ENCODE peak calls at places on chromosomes 5 and 9, in four cellular contexts. M is IMR-90, Y is A549, U is HepG2. O is an unnamed sample.

GRCh38 chr5:56102885-56103284 is 108.1 kb upstream of the IL6ST start:
- DNase-seq in U (no peak), M (peak), Y (no peak), O (no peak)

GRCh38 chr5:65612298-65612907 is 11.7 kb downstream of the TRIM23 start:
- DNase-seq in Y (no peak), M (no peak), U (no peak), O (no peak)

GRCh38 chr9:107351382-107352045 is 68.4 kb downstream of the RAD23B start:
- DNase-seq in U (no peak), Y (no peak), M (no peak), O (no peak)

GRCh38 chr5:10451137-10451824 is 9.6 kb downstream of the ROPN1L start:
- DNase-seq in U (no peak), Y (no peak), M (no peak), O (no peak)

GRCh38 chr5:39520232-39520572 is 95.4 kb upstream of the DAB2 start:
- DNase-seq in M (peak), Y (peak), U (no peak), O (no peak)

GRCh38 chr5:5341531-5342292 is 80.8 kb upstream of the ICE1 start:
- DNase-seq in M (no peak), U (no peak), Y (no peak), O (no peak)

GRCh38 chr5:59766394-59766793 is 127.1 kb downstream of the PDE4D start:
- DNase-seq in M (no peak), Y (peak), U (no peak), O (no peak)

GRCh38 chr5:7638456-7638855 is 212.5 kb downstream of the CFAP90 start:
- DNase-seq in M (no peak), U (no peak), Y (no peak), O (no peak)

GRCh38 chr5:134592141-134592746 is 40.4 kb downstream of the SAR1B start:
- DNase-seq in Y (no peak), U (no peak), M (peak), O (no peak)

GRCh38 chr9:111674319-111674718 is 12.9 kb downstream of the GNG10 start:
- DNase-seq in M (no peak), Y (no peak), U (no peak), O (no peak)

GRCh38 chr5:58383459-58383858 is 76.4 kb downstream of the PLK2 start:
- DNase-seq in M (no peak), Y (no peak), U (no peak), O (no peak)

GRCh38 chr5:143979044-143979690 is 167.2 kb downstream of the HMHB1 start:
- DNase-seq in M (no peak), U (no peak), Y (no peak), O (no peak)

GRCh38 chr5:150394912-150395689 is 17.6 kb downstream of the CD74 start:
- DNase-seq in U (no peak), Y (no peak), M (no peak), O (no peak)

GRCh38 chr5:120535900-120536299 is 71.8 kb downstream of the PRR16 start:
- DNase-seq in U (no peak), Y (no peak), M (peak), O (no peak)

GRCh38 chr5:1488882-1489680 is 34.7 kb downstream of the LPCAT1 start:
- DNase-seq in M (peak), U (no peak), Y (no peak), O (no peak)

GRCh38 chr9:92707530-92707929 is 37.6 kb upstream of the IPPK start:
- DNase-seq in M (no peak), U (no peak), Y (no peak), O (no peak)

GRCh38 chr9:130053109-130053503 is 600 bp upstream of the GPR107 start:
- DNase-seq in U (no peak), Y (no peak), M (no peak), O (no peak)

GRCh38 chr9:123348317-123348992 is 7.5 kb upstream of the CRB2 start:
- DNase-seq in M (no peak), U (no peak), Y (no peak), O (no peak)

GRCh38 chr5:7742241-7742656 is 108.7 kb downstream of the CFAP90 start:
- DNase-seq in M (no peak), Y (peak), U (no peak), O (no peak)

GRCh38 chr9:94882953-94883641 is 156.6 kb downstream of the AOPEP start:
- DNase-seq in Y (no peak), U (no peak), M (no peak), O (no peak)

GRCh38 chr5:138905541-138905940 is 30.4 kb upstream of the LRRTM2 start:
- DNase-seq in M (peak), U (no peak), Y (peak), O (no peak)

GRCh38 chr5:139650689-139651501 is 2.7 kb downstream of the CXXC5 start:
- DNase-seq in U (peak), Y (peak), M (no peak), O (no peak)

GRCh38 chr9:7001571-7001970 is 243.8 kb downstream of the KDM4C start:
- DNase-seq in M (no peak), Y (no peak), U (no peak), O (no peak)

GRCh38 chr9:6996061-6996854 is 238.5 kb downstream of the KDM4C start:
- DNase-seq in M (no peak), Y (no peak), U (no peak), O (no peak)

GRCh38 chr9:6993531-6993930 is 235.8 kb downstream of the KDM4C start:
- DNase-seq in Y (no peak), M (no peak), U (no peak), O (no peak)

GRCh38 chr9:6999788-7000187 is 242.0 kb downstream of the KDM4C start:
- DNase-seq in U (no peak), Y (no peak), M (no peak), O (no peak)

DNA sequence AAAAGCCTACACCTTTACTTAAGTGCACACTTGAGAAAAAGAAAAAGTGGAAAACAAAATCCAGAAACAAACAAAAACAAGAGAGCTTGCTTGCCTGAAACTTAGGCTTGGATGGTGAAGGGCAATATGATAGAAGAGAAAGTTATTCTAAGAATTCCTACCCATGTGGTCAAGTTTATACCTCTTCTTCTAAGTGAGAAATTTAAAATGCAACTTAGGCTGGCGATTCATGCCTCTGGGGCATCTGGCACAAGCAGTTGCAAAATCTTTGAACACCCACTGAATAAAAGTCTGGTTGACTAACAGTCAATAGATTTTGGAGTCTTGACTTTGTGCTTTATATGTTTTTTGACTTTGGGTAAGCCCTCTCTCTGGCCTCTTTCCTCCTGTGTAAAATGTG is 239.6 kb downstream of the KDM4C start:
- DNase-seq in M (peak), U (no peak), Y (no peak), O (no peak)
- TF ChIP-seq BHLHE40 in M (no peak), U (no peak), Y (no peak), O (no peak)

GRCh38 chr5:34915139-34915855 is at the start of the genes BRIX1 and RAD1:
- DNase-seq in M (peak), U (peak), Y (peak), O (peak)

GRCh38 chr5:34913072-34913471 is 2.2 kb downstream of the RAD1 start:
- DNase-seq in M (peak), U (no peak), Y (no peak), O (no peak)

GRCh38 chr5:34915856-34916192 is 313 bp downstream of the BRIX1 start:
- DNase-seq in Y (no peak), U (no peak), M (no peak), O (no peak)

GRCh38 chr5:34916518-34916917 is 1.0 kb downstream of the BRIX1 start:
- DNase-seq in U (no peak), Y (no peak), M (no peak), O (no peak)

DNA sequence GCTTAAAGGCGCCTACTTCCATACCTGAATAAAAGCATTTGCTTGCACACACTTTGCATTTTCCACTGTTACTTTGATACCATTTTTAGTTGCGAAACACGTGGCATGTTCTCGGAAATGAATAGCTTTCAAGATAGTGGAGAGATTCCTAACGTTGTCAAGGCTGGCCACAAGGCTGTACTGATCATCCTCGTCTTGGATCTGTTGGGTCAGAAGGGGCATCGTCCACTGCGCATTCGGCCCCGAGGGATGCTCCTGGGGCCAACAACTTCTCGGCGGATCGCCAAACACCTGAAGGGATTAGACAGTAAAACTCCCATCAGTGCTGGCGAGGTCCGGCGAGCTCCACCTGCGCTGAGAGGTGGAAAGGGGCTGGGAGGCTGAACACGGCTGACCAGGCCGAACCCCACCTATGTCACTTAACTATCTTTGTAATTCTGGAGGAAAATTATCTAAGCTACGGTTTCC is 599 bp downstream of the RAD1 start:
- DNase-seq in Y (peak), M (peak), U (no peak), O (peak)
- TF ChIP-seq BHLHE40 in Y (no peak), M (no peak), U (no peak), O (no peak)

GRCh38 chr5:156201793-156202388 is 125.1 kb upstream of the SGCD start:
- DNase-seq in M (peak), Y (peak), U (no peak), O (no peak)
- TF ChIP-seq BHLHE40 in M (no peak), Y (no peak), U (no peak), O (no peak)

DNA sequence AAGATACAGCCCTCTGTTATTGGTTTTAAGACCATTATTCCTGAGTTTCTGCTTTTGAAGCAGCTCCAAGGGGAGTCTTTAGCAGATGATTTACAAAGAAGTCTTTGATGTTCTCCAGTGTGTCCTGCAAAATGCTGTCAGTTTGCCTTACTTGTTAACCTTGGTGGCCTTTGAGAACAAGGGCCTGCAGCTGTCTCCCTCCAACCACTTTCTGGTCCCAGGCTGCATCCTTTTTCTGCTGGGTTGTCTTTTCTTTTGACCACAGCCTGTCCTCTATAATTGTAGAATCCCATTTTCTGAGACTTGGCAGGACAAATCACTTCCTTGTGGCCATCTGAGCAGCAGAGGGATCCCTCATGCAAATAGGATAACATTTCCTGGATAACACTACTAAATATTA is 281.4 kb downstream of the DMRT2 start:
- DNase-seq in U (no peak), M (no peak), Y (no peak), O (no peak)
- TF ChIP-seq BHLHE40 in U (no peak), M (no peak), Y (no peak), O (no peak)

DNA sequence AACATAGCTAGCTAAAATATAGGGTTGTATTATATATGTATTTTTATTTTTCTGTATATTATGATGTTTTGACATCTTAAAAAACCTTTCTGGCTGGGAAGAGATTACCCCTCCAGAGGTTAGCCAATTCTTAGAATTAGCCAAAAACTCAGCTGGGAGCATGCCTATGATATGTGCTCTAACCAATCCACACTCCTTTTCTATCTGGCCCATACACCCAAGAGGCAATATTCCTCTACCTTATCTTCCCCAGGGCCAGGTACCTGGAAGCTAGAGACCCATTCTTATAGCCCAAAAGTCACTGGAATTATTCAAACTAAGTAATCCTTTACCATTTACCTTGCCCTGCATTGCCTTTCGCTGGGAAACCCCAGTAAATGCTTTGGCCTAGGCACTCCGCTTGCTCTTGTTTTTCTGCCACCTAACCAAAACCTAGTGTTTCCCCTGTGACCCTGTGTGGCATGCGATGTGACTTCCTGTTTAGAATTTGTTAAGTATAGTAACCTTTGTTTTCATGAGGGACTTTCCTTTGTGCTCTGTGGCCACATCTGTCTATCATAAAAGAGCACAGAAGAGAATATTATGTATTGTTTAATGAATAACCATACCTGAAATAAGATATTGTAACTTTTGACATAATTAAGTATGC is 37.4 kb downstream of the CSNK1G3 start:
- DNase-seq in U (no peak), M (no peak), Y (no peak), O (no peak)
- TF ChIP-seq BHLHE40 in U (no peak), M (no peak), Y (no peak), O (no peak)

DNA sequence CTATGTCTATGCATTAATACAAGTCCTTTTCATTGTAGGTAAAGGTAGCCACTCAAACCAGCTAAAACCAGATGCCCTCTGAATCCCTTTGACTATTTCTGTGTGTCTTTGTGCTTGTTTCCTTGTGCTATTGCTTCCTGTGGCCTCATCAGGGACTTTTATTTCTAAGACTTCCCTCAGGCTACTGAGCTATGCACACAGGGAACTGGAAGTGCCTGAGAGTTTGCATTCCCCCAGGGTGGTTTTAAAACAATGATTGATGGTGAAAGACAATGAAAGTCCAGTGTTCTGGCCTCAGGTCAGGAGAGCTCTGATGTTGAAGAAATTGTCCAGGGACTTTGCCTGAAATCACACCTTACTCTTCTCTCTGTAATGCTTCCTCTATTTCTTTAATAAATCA is 158.0 kb upstream of the NREP start:
- DNase-seq in Y (no peak), M (no peak), U (no peak), O (no peak)
- TF ChIP-seq BHLHE40 in Y (no peak), M (no peak), U (no peak), O (no peak)

GRCh38 chr5:8943301-8943700 is 602.6 kb downstream of the SEMA5A start:
- DNase-seq in U (no peak), M (peak), Y (no peak), O (no peak)
- TF ChIP-seq BHLHE40 in U (no peak), M (no peak), Y (no peak), O (no peak)